ENCODE peak calls at places on chromosomes 11 and 22, in seven cellular contexts. M is naive thymus-derived CD4-positive, alpha-beta T cell; X is iPS DF 6.9; E is right cardiac atrium; P is OCI-LY7; S is cardiac muscle cell; V is HAP-1. Y is an unnamed sample.

GRCh38 chr11:74783241-74783871 is 34.7 kb downstream of the RNF169 start:
- DNase-seq in M (peak; percentile 52), X (no peak), E (no peak), P (peak; percentile 60), S (peak; percentile 36), V (no peak), Y (no peak)

GRCh38 chr11:117697319-117697718 is 99.7 kb downstream of the DSCAML1 start:
- DNase-seq in M (no peak), X (no peak), E (no peak), P (no peak), S (no peak), V (no peak), Y (no peak)

GRCh38 chr11:75265851-75266531 is 25.4 kb downstream of the TPBGL start:
- DNase-seq in M (no peak), X (no peak), E (peak; percentile 67), P (peak; percentile 12), S (peak; percentile 50), V (no peak), Y (no peak)

GRCh38 chr11:76048763-76049162 is 157.5 kb downstream of the WNT11 start:
- DNase-seq in M (no peak), X (no peak), E (peak; percentile 47), P (peak; percentile 92), S (no peak), V (no peak), Y (peak; percentile 18)

GRCh38 chr22:25027959-25028840 is 75.7 kb downstream of the KIAA1671 start:
- DNase-seq in M (no peak), X (no peak), E (peak; percentile 81), P (no peak), S (peak; percentile 51), V (no peak), Y (no peak)

GRCh38 chr22:18110194-18110943 is at the start of gene TUBA8:
- DNase-seq in M (no peak), X (no peak), E (peak; percentile 83), P (peak; percentile 14), S (peak; percentile 36), V (no peak), Y (peak; percentile 6)

GRCh38 chr11:76380161-76380976 is 563 bp downstream of the THAP12 start:
- DNase-seq in M (peak; percentile 27), X (no peak), E (no peak), P (peak; percentile 45), S (peak; percentile 15), V (peak; percentile 24), Y (no peak)

GRCh38 chr22:49303061-49303735 is 524.5 kb downstream of the BRD1 start:
- DNase-seq in M (no peak), X (no peak), E (peak; percentile 15), P (no peak), S (no peak), V (no peak), Y (no peak)

GRCh38 chr11:442611-443081 is 835 bp upstream of the ANO9 start:
- DNase-seq in M (no peak), X (no peak), E (peak; percentile 44), P (no peak), S (no peak), V (no peak), Y (no peak)

GRCh38 chr11:76803023-76803422 is 19.9 kb downstream of the TSKU start:
- DNase-seq in M (no peak), X (no peak), E (peak; percentile 77), P (no peak), S (peak; percentile 82), V (no peak), Y (no peak)

GRCh38 chr11:37811349-37811748 is 1213.3 kb upstream of the RAG2 start:
- DNase-seq in M (no peak), X (no peak), E (peak; percentile 14), P (no peak), S (no peak), V (no peak), Y (no peak)

GRCh38 chr22:37371911-37372310 is 55.4 kb downstream of the ELFN2 start:
- DNase-seq in M (no peak), X (no peak), E (no peak), P (no peak), S (no peak), V (no peak), Y (no peak)

GRCh38 chr11:30855383-30856006 is 269.3 kb upstream of the MPPED2 start:
- DNase-seq in M (no peak), X (no peak), E (no peak), P (peak; percentile 1), S (peak; percentile 21), V (peak; percentile 64), Y (no peak)

GRCh38 chr11:17531818-17532131 is 12.4 kb downstream of the USH1C start:
- DNase-seq in M (no peak), X (no peak), E (no peak), P (no peak), S (peak; percentile 66), V (no peak), Y (no peak)

GRCh38 chr11:96143016-96143670 is 199.9 kb downstream of the MAML2 start:
- DNase-seq in M (no peak), X (no peak), E (no peak), P (no peak), S (peak; percentile 78), V (peak; percentile 84), Y (no peak)

GRCh38 chr11:78595431-78596130 is 20.9 kb upstream of the NARS2 start:
- DNase-seq in M (no peak), X (no peak), E (no peak), P (no peak), S (no peak), V (no peak), Y (no peak)

GRCh38 chr22:41352058-41352457 is 29.7 kb upstream of the TEF start:
- DNase-seq in M (no peak), X (no peak), E (no peak), P (no peak), S (peak; percentile 43), V (no peak), Y (no peak)

GRCh38 chr11:131889146-131889577 is 518.7 kb downstream of the NTM start:
- DNase-seq in M (no peak), X (no peak), E (no peak), P (no peak), S (peak; percentile 89), V (no peak), Y (peak; percentile 62)

GRCh38 chr11:44727114-44727372 is 281 bp downstream of the TSPAN18 start:
- DNase-seq in M (no peak), X (no peak), E (no peak), P (no peak), S (no peak), V (no peak), Y (no peak)

GRCh38 chr11:31902706-31903105 is 91.6 kb upstream of the PAX6 start:
- DNase-seq in M (no peak), X (no peak), E (no peak), P (no peak), S (no peak), V (no peak), Y (no peak)

GRCh38 chr11:61700221-61700620 is 20.0 kb downstream of the DAGLA start:
- DNase-seq in M (no peak), X (no peak), E (peak; percentile 67), P (no peak), S (peak; percentile 60), V (no peak), Y (no peak)
- H3K4me1 ChIP-seq in M (peaks cover 14% of the 10 kb centered on the region), X (peaks cover 13% of the 10 kb centered on the region), E (peaks cover 42% of the 10 kb centered on the region), P (peaks cover 8% of the 10 kb centered on the region), S (peaks cover 9% of the 10 kb centered on the region), V (no peaks in the 10 kb centered on the region), Y (peaks cover 52% of the 10 kb centered on the region)

GRCh38 chr11:12440565-12440964 is 63.2 kb downstream of the PARVA start:
- DNase-seq in M (no peak), X (no peak), E (no peak), P (no peak), S (no peak), V (no peak), Y (no peak)
- H3K4me1 ChIP-seq in M (no peaks in the 10 kb centered on the region), X (peaks cover 6% of the 10 kb centered on the region), E (peaks cover 2% of the 10 kb centered on the region), P (peaks cover 5% of the 10 kb centered on the region), S (peaks cover 2% of the 10 kb centered on the region), V (peaks cover 17% of the 10 kb centered on the region), Y (peaks cover 2% of the 10 kb centered on the region)

GRCh38 chr11:64245797-64246623 is 733 bp downstream of the PPP1R14B start:
- DNase-seq in M (no peak), X (no peak), E (peak; percentile 88), P (peak; percentile 64), S (peak; percentile 79), V (peak; percentile 11), Y (no peak)
- H3K4me1 ChIP-seq in M (peaks cover 21% of the 10 kb centered on the region), X (peaks cover 16% of the 10 kb centered on the region), E (peaks cover 4% of the 10 kb centered on the region), P (peaks cover 55% of the 10 kb centered on the region), S (peaks cover 5% of the 10 kb centered on the region), V (peaks cover 20% of the 10 kb centered on the region), Y (peaks cover 44% of the 10 kb centered on the region)

GRCh38 chr11:66967670-66968425 is 7.3 kb upstream of the C11orf86 start:
- DNase-seq in M (no peak), X (no peak), E (no peak), P (no peak), S (peak; percentile 85), V (no peak), Y (no peak)

GRCh38 chr11:66971483-66971882 is 3.6 kb upstream of the C11orf86 start:
- DNase-seq in M (no peak), X (no peak), E (no peak), P (no peak), S (no peak), V (no peak), Y (no peak)

GRCh38 chr11:66970371-66970807 is 4.7 kb upstream of the C11orf86 start:
- DNase-seq in M (no peak), X (no peak), E (no peak), P (no peak), S (no peak), V (no peak), Y (no peak)

GRCh38 chr11:66969584-66970205 is 5.4 kb upstream of the C11orf86 start:
- DNase-seq in M (no peak), X (no peak), E (no peak), P (no peak), S (peak; percentile 92), V (no peak), Y (no peak)

DNA sequence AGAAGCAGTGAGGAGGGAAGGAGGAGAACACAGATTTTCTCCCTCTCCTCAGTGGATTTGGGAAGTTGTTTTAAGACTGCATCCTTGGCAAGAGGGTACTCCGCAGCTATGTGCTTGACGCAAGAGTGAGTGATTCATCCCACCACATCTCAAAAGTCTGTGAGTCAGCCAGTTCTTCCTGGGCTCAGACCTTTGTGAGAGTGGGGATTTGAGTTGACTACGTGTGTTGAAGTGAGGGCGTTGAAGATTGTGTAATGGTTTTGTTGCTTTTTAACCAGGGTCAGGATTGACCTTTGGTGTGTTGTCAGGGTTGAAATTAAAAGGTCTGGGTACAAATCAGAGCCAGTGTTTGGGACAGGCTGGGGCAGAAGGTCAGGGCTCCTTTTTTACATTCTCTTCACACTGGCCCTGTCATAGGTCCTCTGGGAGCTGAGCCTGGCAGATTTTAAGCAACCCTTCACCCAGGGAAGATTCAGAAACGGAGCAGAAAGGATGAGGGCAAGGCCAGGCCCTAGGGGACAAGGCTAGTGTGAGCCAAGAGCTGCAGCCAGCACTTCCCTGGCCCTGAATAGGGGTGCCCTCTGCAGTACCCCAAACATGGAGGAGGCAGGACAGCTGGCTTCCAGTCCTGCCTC is 4.2 kb upstream of the C11orf86 start:
- DNase-seq in M (no peak), X (no peak), E (peak; percentile 63), P (no peak), S (peak; percentile 100), V (no peak), Y (no peak)
- H3K4me1 ChIP-seq in M (no peaks in the 10 kb centered on the region), X (peaks cover 2% of the 10 kb centered on the region), E (peaks cover 5% of the 10 kb centered on the region), P (no peaks in the 10 kb centered on the region), S (no peaks in the 10 kb centered on the region), V (no peaks in the 10 kb centered on the region), Y (peaks cover 11% of the 10 kb centered on the region)

GRCh38 chr11:118888398-118888797 is 4.7 kb downstream of the CXCR5 start:
- DNase-seq in M (no peak), X (no peak), E (no peak), P (no peak), S (no peak), V (no peak), Y (no peak)
- H3K4me1 ChIP-seq in M (peaks cover 59% of the 10 kb centered on the region), X (peaks cover 9% of the 10 kb centered on the region), E (peaks cover 18% of the 10 kb centered on the region), P (peaks cover 100% of the 10 kb centered on the region), S (peaks cover 26% of the 10 kb centered on the region), V (no peaks in the 10 kb centered on the region), Y (peaks cover 17% of the 10 kb centered on the region)